ENCODE peak calls at places on chromosomes 6 and 20, in nine cellular contexts. One of them, this sample, is unnamed.

GRCh38 chr6:143634486-143634885 is 43.3 kb upstream of the PHACTR2 start:
- DNase-seq in stimulated activated naive CD8-positive, alpha-beta T cell treated with anti-CD3 and anti-CD28 coated beads, Interleukin-15, Interleukin-2, amounts not matched to agents 100 U/mL and 50 U/mL, for 24 hours: no peak
- DNase-seq in iris pigment epithelial cell: peak; percentile 11
- DNase-seq in HS-5: peak; percentile 34
- DNase-seq in NCI-H2029: peak; percentile 31
- DNase-seq in NCI-H345: peak; percentile 86
- DNase-seq in occipital lobe: no peak
- DNase-seq in fibroblast of the aortic adventitia: no peak
- DNase-seq in AG09309: no peak
- DNase-seq in this sample: no peak

GRCh38 chr6:111337715-111338333 is 145.2 kb downstream of the REV3L start:
- DNase-seq in stimulated activated naive CD8-positive, alpha-beta T cell treated with anti-CD3 and anti-CD28 coated beads, Interleukin-15, Interleukin-2, amounts not matched to agents 100 U/mL and 50 U/mL, for 24 hours: no peak
- DNase-seq in iris pigment epithelial cell: no peak
- DNase-seq in HS-5: no peak
- DNase-seq in NCI-H2029: no peak
- DNase-seq in NCI-H345: no peak
- DNase-seq in occipital lobe: no peak
- DNase-seq in fibroblast of the aortic adventitia: no peak
- DNase-seq in AG09309: no peak
- DNase-seq in this sample: no peak

GRCh38 chr6:53352360-53352759 is 3.6 kb upstream of the ELOVL5 start:
- DNase-seq in stimulated activated naive CD8-positive, alpha-beta T cell treated with anti-CD3 and anti-CD28 coated beads, Interleukin-15, Interleukin-2, amounts not matched to agents 100 U/mL and 50 U/mL, for 24 hours: no peak
- DNase-seq in iris pigment epithelial cell: no peak
- DNase-seq in HS-5: no peak
- DNase-seq in NCI-H2029: no peak
- DNase-seq in NCI-H345: no peak
- DNase-seq in occipital lobe: no peak
- DNase-seq in fibroblast of the aortic adventitia: no peak
- DNase-seq in AG09309: no peak
- DNase-seq in this sample: no peak

GRCh38 chr20:10651227-10651990 is 22.4 kb downstream of the JAG1 start:
- DNase-seq in stimulated activated naive CD8-positive, alpha-beta T cell treated with anti-CD3 and anti-CD28 coated beads, Interleukin-15, Interleukin-2, amounts not matched to agents 100 U/mL and 50 U/mL, for 24 hours: no peak
- DNase-seq in iris pigment epithelial cell: peak; percentile 62
- DNase-seq in HS-5: no peak
- DNase-seq in NCI-H2029: no peak
- DNase-seq in NCI-H345: no peak
- DNase-seq in occipital lobe: no peak
- DNase-seq in fibroblast of the aortic adventitia: no peak
- DNase-seq in AG09309: no peak
- DNase-seq in this sample: no peak

GRCh38 chr6:13992417-13993055 is 67.8 kb downstream of the RNF182 start:
- DNase-seq in stimulated activated naive CD8-positive, alpha-beta T cell treated with anti-CD3 and anti-CD28 coated beads, Interleukin-15, Interleukin-2, amounts not matched to agents 100 U/mL and 50 U/mL, for 24 hours: no peak
- DNase-seq in iris pigment epithelial cell: peak; percentile 81
- DNase-seq in HS-5: peak; percentile 67
- DNase-seq in NCI-H2029: no peak
- DNase-seq in NCI-H345: no peak
- DNase-seq in occipital lobe: no peak
- DNase-seq in fibroblast of the aortic adventitia: peak; percentile 40
- DNase-seq in AG09309: no peak
- DNase-seq in this sample: no peak

GRCh38 chr6:72857791-72858190 is 235.9 kb downstream of the KCNQ5 start:
- DNase-seq in stimulated activated naive CD8-positive, alpha-beta T cell treated with anti-CD3 and anti-CD28 coated beads, Interleukin-15, Interleukin-2, amounts not matched to agents 100 U/mL and 50 U/mL, for 24 hours: no peak
- DNase-seq in iris pigment epithelial cell: peak; percentile 70
- DNase-seq in HS-5: peak; percentile 15
- DNase-seq in NCI-H2029: no peak
- DNase-seq in NCI-H345: no peak
- DNase-seq in occipital lobe: no peak
- DNase-seq in fibroblast of the aortic adventitia: peak; percentile 30
- DNase-seq in AG09309: no peak
- DNase-seq in this sample: no peak

GRCh38 chr20:32752458-32753250 is 9.4 kb upstream of the COMMD7 start:
- DNase-seq in stimulated activated naive CD8-positive, alpha-beta T cell treated with anti-CD3 and anti-CD28 coated beads, Interleukin-15, Interleukin-2, amounts not matched to agents 100 U/mL and 50 U/mL, for 24 hours: no peak
- DNase-seq in iris pigment epithelial cell: peak; percentile 80
- DNase-seq in HS-5: peak; percentile 58
- DNase-seq in NCI-H2029: no peak
- DNase-seq in NCI-H345: no peak
- DNase-seq in occipital lobe: no peak
- DNase-seq in fibroblast of the aortic adventitia: peak; percentile 75
- DNase-seq in AG09309: peak; percentile 28
- DNase-seq in this sample: no peak

GRCh38 chr6:84411060-84411629 is 183.7 kb upstream of the CEP162 start:
- DNase-seq in stimulated activated naive CD8-positive, alpha-beta T cell treated with anti-CD3 and anti-CD28 coated beads, Interleukin-15, Interleukin-2, amounts not matched to agents 100 U/mL and 50 U/mL, for 24 hours: no peak
- DNase-seq in iris pigment epithelial cell: peak; percentile 34
- DNase-seq in HS-5: peak; percentile 68
- DNase-seq in NCI-H2029: no peak
- DNase-seq in NCI-H345: no peak
- DNase-seq in occipital lobe: no peak
- DNase-seq in fibroblast of the aortic adventitia: peak; percentile 87
- DNase-seq in AG09309: peak; percentile 52
- DNase-seq in this sample: peak; percentile 48

GRCh38 chr6:15365273-15365687 is 119.4 kb downstream of the JARID2 start:
- DNase-seq in stimulated activated naive CD8-positive, alpha-beta T cell treated with anti-CD3 and anti-CD28 coated beads, Interleukin-15, Interleukin-2, amounts not matched to agents 100 U/mL and 50 U/mL, for 24 hours: peak; percentile 57
- DNase-seq in iris pigment epithelial cell: peak; percentile 89
- DNase-seq in HS-5: no peak
- DNase-seq in NCI-H2029: peak; percentile 89
- DNase-seq in NCI-H345: peak; percentile 73
- DNase-seq in occipital lobe: peak; percentile 63
- DNase-seq in fibroblast of the aortic adventitia: peak; percentile 52
- DNase-seq in AG09309: peak; percentile 66
- DNase-seq in this sample: peak; percentile 77

GRCh38 chr6:147201885-147202515 is 2.2 kb upstream of the STXBP5 start:
- DNase-seq in stimulated activated naive CD8-positive, alpha-beta T cell treated with anti-CD3 and anti-CD28 coated beads, Interleukin-15, Interleukin-2, amounts not matched to agents 100 U/mL and 50 U/mL, for 24 hours: peak; percentile 19
- DNase-seq in iris pigment epithelial cell: peak; percentile 54
- DNase-seq in HS-5: no peak
- DNase-seq in NCI-H2029: peak; percentile 12
- DNase-seq in NCI-H345: peak; percentile 59
- DNase-seq in occipital lobe: peak; percentile 11
- DNase-seq in fibroblast of the aortic adventitia: peak; percentile 39
- DNase-seq in AG09309: no peak
- DNase-seq in this sample: no peak

GRCh38 chr20:9551808-9552550 is 37.6 kb downstream of the LAMP5 start:
- DNase-seq in stimulated activated naive CD8-positive, alpha-beta T cell treated with anti-CD3 and anti-CD28 coated beads, Interleukin-15, Interleukin-2, amounts not matched to agents 100 U/mL and 50 U/mL, for 24 hours: no peak
- DNase-seq in iris pigment epithelial cell: no peak
- DNase-seq in HS-5: no peak
- DNase-seq in NCI-H2029: no peak
- DNase-seq in NCI-H345: no peak
- DNase-seq in occipital lobe: no peak
- DNase-seq in fibroblast of the aortic adventitia: no peak
- DNase-seq in AG09309: no peak
- DNase-seq in this sample: no peak

GRCh38 chr6:162371133-162371532 is 356.4 kb downstream of the PRKN start:
- DNase-seq in stimulated activated naive CD8-positive, alpha-beta T cell treated with anti-CD3 and anti-CD28 coated beads, Interleukin-15, Interleukin-2, amounts not matched to agents 100 U/mL and 50 U/mL, for 24 hours: no peak
- DNase-seq in iris pigment epithelial cell: no peak
- DNase-seq in HS-5: no peak
- DNase-seq in NCI-H2029: no peak
- DNase-seq in NCI-H345: no peak
- DNase-seq in occipital lobe: no peak
- DNase-seq in fibroblast of the aortic adventitia: no peak
- DNase-seq in AG09309: no peak
- DNase-seq in this sample: no peak